ENCODE peak calls at places on chromosomes 1 and 21, in five cellular contexts. E is GM12878, H is HepG2, W is H1, O is K562. C is an unnamed sample.
A peak's percentile ranks its signal among the peaks of the same experiment; 100 is the strongest.

GRCh38 chr1:192766876-192767275 is 42.0 kb upstream of the RGS2 start:
- DNase-seq in E (no peak), H (no peak), W (no peak), O (no peak), C (no peak)

GRCh38 chr1:208081972-208082371 is 162.2 kb downstream of the PLXNA2 start:
- DNase-seq in E (no peak), H (no peak), W (no peak), O (no peak), C (no peak)

GRCh38 chr1:110384581-110385321 is 6.1 kb downstream of the SLC16A4 start:
- DNase-seq in E (peak; percentile 45), H (no peak), W (no peak), O (no peak), C (no peak)

GRCh38 chr1:228937851-228938247 is 202.6 kb downstream of the RHOU start:
- DNase-seq in E (no peak), H (no peak), W (no peak), O (no peak), C (no peak)

GRCh38 chr1:22484741-22485140 is 33.1 kb downstream of the ZBTB40 start:
- DNase-seq in E (no peak), H (no peak), W (no peak), O (no peak), C (no peak)

GRCh38 chr1:38009088-38009840 is 3.3 kb upstream of the UTP11 start:
- DNase-seq in E (no peak), H (no peak), W (no peak), O (peak; percentile 62), C (no peak)

GRCh38 chr1:25549273-25550154 is 6.1 kb downstream of the LDLRAP1 start:
- DNase-seq in E (peak; percentile 94), H (peak; percentile 53), W (no peak), O (peak; percentile 98), C (no peak)

GRCh38 chr21:35234725-35235124 is 185.6 kb upstream of the RUNX1 start:
- DNase-seq in E (peak; percentile 33), H (no peak), W (no peak), O (no peak), C (no peak)

GRCh38 chr1:40878906-40879305 is 16.7 kb upstream of the CITED4 start:
- DNase-seq in E (no peak), H (no peak), W (no peak), O (no peak), C (no peak)

GRCh38 chr1:162062542-162063015 is 6.9 kb upstream of the NOS1AP start:
- DNase-seq in E (no peak), H (no peak), W (no peak), O (no peak), C (peak; percentile 70)

GRCh38 chr1:165144757-165145397 is 211.6 kb downstream of the LMX1A start:
- DNase-seq in E (no peak), H (peak; percentile 44), W (peak; percentile 36), O (peak; percentile 56), C (peak; percentile 38)

GRCh38 chr1:22814176-22815042 is 103.8 kb downstream of the EPHB2 start:
- DNase-seq in E (no peak), H (no peak), W (no peak), O (no peak), C (peak; percentile 73)

GRCh38 chr1:245715291-245715701 is 560.5 kb downstream of the KIF26B start:
- DNase-seq in E (no peak), H (no peak), W (no peak), O (no peak), C (no peak)

GRCh38 chr1:223708001-223708359 is 4.4 kb upstream of the CAPN2 start:
- DNase-seq in E (no peak), H (peak; percentile 91), W (no peak), O (no peak), C (no peak)

GRCh38 chr1:242139437-242139836 is 140.5 kb upstream of the MAP1LC3C start:
- DNase-seq in E (peak; percentile 13), H (no peak), W (no peak), O (no peak), C (no peak)

GRCh38 chr1:117447661-117448060 is 80.4 kb downstream of the MAN1A2 start:
- DNase-seq in E (no peak), H (no peak), W (no peak), O (no peak), C (no peak)

GRCh38 chr1:25431495-25432363 is 1.0 kb downstream of the MACO1 start:
- DNase-seq in E (no peak), H (no peak), W (no peak), O (no peak), C (no peak)

GRCh38 chr1:86687595-86687994 is 16.8 kb upstream of the SH3GLB1 start:
- DNase-seq in E (no peak), H (no peak), W (no peak), O (no peak), C (peak; percentile 11)

GRCh38 chr1:79859212-79859948 is 852.9 kb upstream of the ADGRL4 start:
- DNase-seq in E (no peak), H (no peak), W (no peak), O (no peak), C (no peak)

GRCh38 chr1:92511541-92511940 is 24.8 kb upstream of the GFI1 start:
- DNase-seq in E (no peak), H (no peak), W (no peak), O (no peak), C (no peak)

GRCh38 chr1:34407140-34407539 is 230.4 kb downstream of the C1orf94 start:
- DNase-seq in E (no peak), H (no peak), W (no peak), O (no peak), C (no peak)

GRCh38 chr1:43705334-43705733 is 2.0 kb upstream of the ST3GAL3 start:
- DNase-seq in E (no peak), H (no peak), W (no peak), O (no peak), C (no peak)

GRCh38 chr1:208748766-208749165 is 504.6 kb upstream of the PLXNA2 start:
- DNase-seq in E (no peak), H (no peak), W (no peak), O (no peak), C (no peak)

GRCh38 chr21:45767071-45768006 is 123.8 kb downstream of the PCBP3 start:
- DNase-seq in E (no peak), H (no peak), W (no peak), O (no peak), C (peak; percentile 77)

GRCh38 chr21:44955803-44956175 is 16.0 kb downstream of the SLX9 start:
- DNase-seq in E (no peak), H (no peak), W (no peak), O (no peak), C (no peak)

DNA sequence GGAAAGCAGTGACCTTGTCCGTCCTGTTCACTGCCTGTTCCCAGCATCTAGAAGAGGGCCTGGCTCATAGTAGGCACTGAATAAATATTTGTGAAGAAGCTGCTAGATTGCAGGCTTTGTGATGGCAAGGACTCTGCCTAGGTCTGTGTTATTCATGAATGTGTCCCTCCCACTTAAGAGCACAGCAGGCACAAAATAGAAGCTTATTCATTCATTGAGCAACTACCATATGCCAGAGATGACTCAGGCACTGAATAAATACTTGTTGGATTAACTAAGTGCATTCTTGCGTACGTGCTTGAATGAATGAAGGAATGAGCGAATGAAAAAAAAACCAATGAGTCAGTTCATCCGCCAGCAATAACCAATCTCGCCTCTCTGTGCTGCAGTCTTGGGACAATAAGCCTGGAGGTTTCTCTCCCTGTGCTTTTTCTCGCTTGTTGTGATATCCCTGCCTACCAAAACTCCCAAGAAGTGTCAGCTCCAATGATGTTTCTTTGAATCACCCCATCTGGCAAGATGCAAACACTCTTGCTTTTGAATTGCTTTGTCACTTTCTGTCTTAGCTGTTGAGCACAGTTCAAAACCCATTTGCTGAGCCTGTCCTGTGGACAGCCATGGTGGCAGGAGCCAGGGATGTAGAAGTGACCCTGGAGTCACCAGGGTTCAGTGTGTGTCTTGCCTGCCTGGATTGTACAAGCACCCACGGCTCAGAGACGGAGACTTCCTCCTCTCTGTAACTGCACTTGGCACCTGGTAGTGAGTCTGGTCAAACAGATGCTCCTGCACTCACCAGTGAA is 143.9 kb downstream of the KAZN start:
- DNase-seq in E (no peak), H (peak; percentile 56), W (peak; percentile 36), O (no peak), C (no peak)
- TF ChIP-seq EP300 in E (peak; percentile 58), H (no peak), W (peak; percentile 35), O (no peak), C (no peak)

DNA sequence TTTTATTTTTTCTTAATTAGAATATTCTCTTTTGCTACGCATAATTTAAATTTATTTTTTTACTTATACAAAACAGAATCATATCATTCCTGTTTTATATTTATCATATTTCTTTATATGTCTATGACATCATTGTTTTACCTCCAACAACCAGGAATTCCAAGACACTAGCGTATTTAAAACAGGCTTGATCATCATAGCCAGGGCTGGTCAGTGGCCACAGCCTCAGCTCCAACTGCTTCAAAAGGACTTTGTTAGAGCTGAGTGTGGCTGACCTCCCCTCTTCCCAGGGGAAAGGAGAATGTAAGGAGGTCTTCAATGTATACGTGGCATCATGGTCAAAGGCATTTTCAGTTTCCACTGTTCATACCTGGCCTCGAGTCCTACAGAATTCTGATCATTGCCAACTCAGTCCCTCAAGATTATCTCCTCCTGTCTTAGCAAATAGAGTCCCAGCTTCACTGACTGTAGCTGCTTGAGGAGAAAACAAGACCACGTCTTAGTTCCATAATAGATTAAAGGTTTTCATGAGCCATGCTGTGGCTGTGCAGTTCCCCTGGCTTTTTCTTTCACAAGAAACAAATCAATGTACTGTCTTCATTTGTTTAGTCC is 444.0 kb downstream of the PTPRC start:
- DNase-seq in E (no peak), H (no peak), W (no peak), O (no peak), C (no peak)
- H3K4me2 ChIP-seq in E (no peak overlapping the region), H (no peak overlapping the region), W (no peak overlapping the region), O (no peak overlapping the region), C (no peak overlapping the region)

GRCh38 chr1:31394628-31395193 is 18.3 kb upstream of the SERINC2 start:
- DNase-seq in E (peak; percentile 21), H (peak; percentile 57), W (peak; percentile 79), O (peak; percentile 88), C (peak; percentile 88)

GRCh38 chr1:31393463-31393862 is 19.6 kb upstream of the SERINC2 start:
- DNase-seq in E (no peak), H (no peak), W (no peak), O (no peak), C (no peak)

GRCh38 chr1:31397360-31398095 is 15.5 kb upstream of the SERINC2 start:
- DNase-seq in E (no peak), H (no peak), W (no peak), O (no peak), C (no peak)

GRCh38 chr1:31398246-31398645 is 14.8 kb upstream of the SERINC2 start:
- DNase-seq in E (no peak), H (no peak), W (no peak), O (no peak), C (no peak)

GRCh38 chr1:31396633-31397351 is 16.2 kb upstream of the SERINC2 start:
- DNase-seq in E (no peak), H (no peak), W (no peak), O (peak; percentile 40), C (no peak)
- TF ChIP-seq YY1 in E (no peak), H (no peak), W (no peak), O (no peak), C (no peak)

GRCh38 chr1:243580984-243581383 is 269.1 kb downstream of the AKT3 start:
- DNase-seq in E (no peak), H (no peak), W (no peak), O (no peak), C (no peak)

GRCh38 chr1:243575070-243575469 is 275.0 kb downstream of the AKT3 start:
- DNase-seq in E (no peak), H (no peak), W (no peak), O (no peak), C (no peak)

GRCh38 chr1:243585982-243586381 is 264.1 kb downstream of the AKT3 start:
- DNase-seq in E (no peak), H (no peak), W (no peak), O (no peak), C (no peak)

GRCh38 chr1:243582321-243582720 is 267.7 kb downstream of the AKT3 start:
- DNase-seq in E (no peak), H (no peak), W (no peak), O (no peak), C (no peak)

GRCh38 chr1:243580072-243580471 is 270.0 kb downstream of the AKT3 start:
- DNase-seq in E (no peak), H (no peak), W (no peak), O (no peak), C (no peak)
- TF ChIP-seq EP300 in E (no peak), H (no peak), W (no peak), O (no peak), C (no peak)

C was measured in SK-N-SH.